ENCODE peak calls at places on chromosomes 5 and 9, in five cellular contexts. One of them, this sample, is unnamed. For H3F3A, the result is how much of the 10 kb centered on the place peaks cover.

GRCh38 chr9:13020141-13020540 is 245.3 kb downstream of the LURAP1L start:
- DNase-seq in PC-3: no peak
- DNase-seq in PC-9: no peak
- DNase-seq in GM23338: no peak
- DNase-seq in neural progenitor cell: no peak
- DNase-seq in this sample: no peak

GRCh38 chr5:141100243-141100805 is at the start of gene PCDHB3:
- DNase-seq in PC-3: no peak
- DNase-seq in PC-9: no peak
- DNase-seq in GM23338: peak
- DNase-seq in neural progenitor cell: no peak
- DNase-seq in this sample: peak

GRCh38 chr5:36369092-36369737 is 67.5 kb upstream of the RANBP3L start:
- DNase-seq in PC-3: peak
- DNase-seq in PC-9: no peak
- DNase-seq in GM23338: no peak
- DNase-seq in neural progenitor cell: no peak
- DNase-seq in this sample: peak

GRCh38 chr5:167061695-167062094 is 1229.8 kb upstream of the WWC1 start:
- DNase-seq in PC-3: no peak
- DNase-seq in PC-9: no peak
- DNase-seq in GM23338: no peak
- DNase-seq in neural progenitor cell: no peak
- DNase-seq in this sample: no peak

GRCh38 chr9:121156263-121156731 is 45.4 kb downstream of the RAB14 start:
- DNase-seq in PC-3: peak
- DNase-seq in PC-9: no peak
- DNase-seq in GM23338: no peak
- DNase-seq in neural progenitor cell: no peak
- DNase-seq in this sample: peak

GRCh38 chr5:115243412-115243811 is 19.3 kb downstream of the PGGT1B start:
- DNase-seq in PC-3: peak
- DNase-seq in PC-9: peak
- DNase-seq in GM23338: no peak
- DNase-seq in neural progenitor cell: no peak
- DNase-seq in this sample: peak

GRCh38 chr9:69981686-69982450 is 61.8 kb upstream of the MAMDC2 start:
- DNase-seq in PC-3: peak
- DNase-seq in PC-9: no peak
- DNase-seq in GM23338: no peak
- DNase-seq in neural progenitor cell: peak
- DNase-seq in this sample: peak

GRCh38 chr5:78964889-78965288 is 20.2 kb downstream of the ARSB start:
- DNase-seq in PC-3: peak
- DNase-seq in PC-9: peak
- DNase-seq in GM23338: peak
- DNase-seq in neural progenitor cell: peak
- DNase-seq in this sample: peak

GRCh38 chr5:73205309-73205708 is 32.3 kb downstream of the TMEM174 start:
- DNase-seq in PC-3: no peak
- DNase-seq in PC-9: no peak
- DNase-seq in GM23338: no peak
- DNase-seq in neural progenitor cell: no peak
- DNase-seq in this sample: no peak

GRCh38 chr5:62275581-62275980 is 30.4 kb upstream of the KIF2A start:
- DNase-seq in PC-3: no peak
- DNase-seq in PC-9: no peak
- DNase-seq in GM23338: no peak
- DNase-seq in neural progenitor cell: no peak
- DNase-seq in this sample: no peak

GRCh38 chr5:15715966-15716365 is 216.0 kb downstream of the FBXL7 start:
- DNase-seq in PC-3: no peak
- DNase-seq in PC-9: no peak
- DNase-seq in GM23338: no peak
- DNase-seq in neural progenitor cell: no peak
- DNase-seq in this sample: no peak

GRCh38 chr9:113516840-113517577 is 53.5 kb downstream of the RGS3 start:
- DNase-seq in PC-3: no peak
- DNase-seq in PC-9: no peak
- DNase-seq in GM23338: no peak
- DNase-seq in neural progenitor cell: peak
- DNase-seq in this sample: no peak

GRCh38 chr9:2704504-2704903 is 12.8 kb upstream of the KCNV2 start:
- DNase-seq in PC-3: no peak
- DNase-seq in PC-9: no peak
- DNase-seq in GM23338: no peak
- DNase-seq in neural progenitor cell: no peak
- DNase-seq in this sample: peak

GRCh38 chr5:157108961-157109360 is at the start of gene HAVCR2:
- DNase-seq in PC-3: no peak
- DNase-seq in PC-9: no peak
- DNase-seq in GM23338: no peak
- DNase-seq in neural progenitor cell: no peak
- DNase-seq in this sample: no peak

GRCh38 chr5:92518318-92518913 is 1062.6 kb downstream of the NR2F1-AS1 start:
- DNase-seq in PC-3: peak
- DNase-seq in PC-9: no peak
- DNase-seq in GM23338: peak
- DNase-seq in neural progenitor cell: peak
- DNase-seq in this sample: peak

GRCh38 chr5:75753182-75753581 is 35.9 kb upstream of the POC5 start:
- DNase-seq in PC-3: no peak
- DNase-seq in PC-9: no peak
- DNase-seq in GM23338: no peak
- DNase-seq in neural progenitor cell: no peak
- DNase-seq in this sample: no peak

GRCh38 chr5:79578876-79579275 is 33.4 kb upstream of the TENT2 start:
- DNase-seq in PC-3: peak
- DNase-seq in PC-9: peak
- DNase-seq in GM23338: no peak
- DNase-seq in neural progenitor cell: no peak
- DNase-seq in this sample: no peak

GRCh38 chr5:53313131-53313530 is 167.3 kb upstream of the FST start:
- DNase-seq in PC-3: no peak
- DNase-seq in PC-9: no peak
- DNase-seq in GM23338: no peak
- DNase-seq in neural progenitor cell: no peak
- DNase-seq in this sample: no peak

GRCh38 chr5:173644700-173645436 is 28.4 kb upstream of the BOD1 start:
- DNase-seq in PC-3: no peak
- DNase-seq in PC-9: no peak
- DNase-seq in GM23338: no peak
- DNase-seq in neural progenitor cell: no peak
- DNase-seq in this sample: no peak

GRCh38 chr9:98150164-98150563 is 31.1 kb upstream of the TRIM14 start:
- DNase-seq in PC-3: no peak
- DNase-seq in PC-9: peak
- DNase-seq in GM23338: no peak
- DNase-seq in neural progenitor cell: no peak
- DNase-seq in this sample: no peak

GRCh38 chr9:117394655-117395054 is 20.2 kb downstream of the ASTN2 start:
- DNase-seq in PC-3: no peak
- DNase-seq in PC-9: no peak
- DNase-seq in GM23338: no peak
- DNase-seq in neural progenitor cell: peak
- DNase-seq in this sample: no peak

GRCh38 chr5:89729623-89730390 is 679.7 kb downstream of the CETN3 start:
- DNase-seq in PC-3: peak
- DNase-seq in PC-9: peak
- DNase-seq in GM23338: no peak
- DNase-seq in neural progenitor cell: no peak
- DNase-seq in this sample: peak

GRCh38 chr5:124289641-124290201 is 456.7 kb downstream of the ZNF608 start:
- DNase-seq in PC-3: no peak
- DNase-seq in PC-9: no peak
- DNase-seq in GM23338: peak
- DNase-seq in neural progenitor cell: peak
- DNase-seq in this sample: no peak

GRCh38 chr9:84170521-84171141 is 169.9 kb downstream of the SLC28A3 start:
- DNase-seq in PC-3: peak
- DNase-seq in PC-9: no peak
- DNase-seq in GM23338: peak
- DNase-seq in neural progenitor cell: peak
- DNase-seq in this sample: peak

GRCh38 chr9:113275147-113276131 is at the start of the genes CDC26 and PRPF4:
- DNase-seq in PC-3: peak
- DNase-seq in PC-9: peak
- DNase-seq in GM23338: peak
- DNase-seq in neural progenitor cell: peak
- DNase-seq in this sample: peak

GRCh38 chr9:136658849-136659535 is 3.7 kb upstream of the EGFL7 start:
- DNase-seq in PC-3: no peak
- DNase-seq in PC-9: no peak
- DNase-seq in GM23338: no peak
- DNase-seq in neural progenitor cell: no peak
- DNase-seq in this sample: no peak

GRCh38 chr5:18764161-18764560 is 1129.9 kb downstream of the TAF11L14 start:
- DNase-seq in PC-3: no peak
- DNase-seq in PC-9: no peak
- DNase-seq in GM23338: no peak
- DNase-seq in neural progenitor cell: no peak
- DNase-seq in this sample: no peak

GRCh38 chr9:112403802-112404201 is 23.9 kb downstream of the HSDL2 start:
- DNase-seq in PC-3: no peak
- DNase-seq in PC-9: no peak
- DNase-seq in GM23338: no peak
- DNase-seq in neural progenitor cell: no peak
- DNase-seq in this sample: no peak

GRCh38 chr9:111212874-111213273 is 117.2 kb downstream of the OR2K2 start:
- DNase-seq in PC-3: no peak
- DNase-seq in PC-9: no peak
- DNase-seq in GM23338: no peak
- DNase-seq in neural progenitor cell: no peak
- DNase-seq in this sample: no peak

GRCh38 chr5:117286813-117287212 is 712.2 kb upstream of the SEMA6A start:
- DNase-seq in PC-3: no peak
- DNase-seq in PC-9: no peak
- DNase-seq in GM23338: no peak
- DNase-seq in neural progenitor cell: no peak
- DNase-seq in this sample: no peak

DNA sequence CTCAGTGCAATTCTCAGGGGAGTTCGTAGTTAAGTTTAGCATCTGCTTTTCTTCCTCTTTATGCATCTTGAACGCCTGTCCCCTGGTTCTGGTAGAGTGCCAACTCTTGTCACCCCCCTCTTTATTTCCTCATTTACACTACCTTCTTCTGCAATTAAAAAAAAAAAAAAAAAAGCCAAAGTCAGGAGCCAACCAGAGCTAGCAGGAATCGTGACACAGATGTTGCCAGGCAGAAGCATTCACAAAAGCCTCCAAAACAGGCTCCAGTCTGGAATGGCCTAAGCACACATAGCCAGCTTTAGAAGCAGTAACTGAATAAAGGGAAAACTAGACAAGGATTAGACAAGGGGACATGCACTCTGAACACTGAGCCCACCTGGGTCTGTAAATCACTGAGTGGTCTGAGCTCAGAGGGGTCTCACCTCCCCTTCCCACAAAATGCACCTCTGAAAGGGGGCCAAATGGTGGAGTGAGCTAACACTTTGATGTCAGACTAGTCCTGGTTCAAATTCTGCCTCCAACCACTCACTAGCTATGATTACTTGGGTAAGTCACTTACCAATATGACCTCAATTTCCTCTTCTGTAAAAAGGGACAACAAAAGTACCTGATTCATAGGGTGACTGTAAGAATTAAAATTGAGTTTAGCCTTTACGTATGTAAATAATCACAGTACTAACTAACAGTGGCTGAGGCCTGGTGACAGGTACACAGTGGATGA is 2.0 kb downstream of the CD74 start:
- DNase-seq in PC-3: peak
- DNase-seq in PC-9: peak
- DNase-seq in GM23338: peak
- DNase-seq in neural progenitor cell: peak
- DNase-seq in this sample: peak
- H3F3A ChIP-seq in PC-3: under half
- H3F3A ChIP-seq in PC-9: under half
- H3F3A ChIP-seq in GM23338: under half
- H3F3A ChIP-seq in neural progenitor cell: under half
- H3F3A ChIP-seq in this sample: under half

GRCh38 chr9:93665566-93666278 is 89.3 kb downstream of the PHF2 start:
- DNase-seq in PC-3: no peak
- DNase-seq in PC-9: no peak
- DNase-seq in GM23338: no peak
- DNase-seq in neural progenitor cell: no peak
- DNase-seq in this sample: no peak

GRCh38 chr9:93666279-93666784 is 89.9 kb downstream of the PHF2 start:
- DNase-seq in PC-3: no peak
- DNase-seq in PC-9: no peak
- DNase-seq in GM23338: no peak
- DNase-seq in neural progenitor cell: no peak
- DNase-seq in this sample: no peak

GRCh38 chr9:93663877-93664548 is 87.6 kb downstream of the PHF2 start:
- DNase-seq in PC-3: no peak
- DNase-seq in PC-9: no peak
- DNase-seq in GM23338: no peak
- DNase-seq in neural progenitor cell: no peak
- DNase-seq in this sample: no peak

GRCh38 chr9:93664549-93665120 is 88.3 kb downstream of the PHF2 start:
- DNase-seq in PC-3: no peak
- DNase-seq in PC-9: no peak
- DNase-seq in GM23338: no peak
- DNase-seq in neural progenitor cell: no peak
- DNase-seq in this sample: no peak

DNA sequence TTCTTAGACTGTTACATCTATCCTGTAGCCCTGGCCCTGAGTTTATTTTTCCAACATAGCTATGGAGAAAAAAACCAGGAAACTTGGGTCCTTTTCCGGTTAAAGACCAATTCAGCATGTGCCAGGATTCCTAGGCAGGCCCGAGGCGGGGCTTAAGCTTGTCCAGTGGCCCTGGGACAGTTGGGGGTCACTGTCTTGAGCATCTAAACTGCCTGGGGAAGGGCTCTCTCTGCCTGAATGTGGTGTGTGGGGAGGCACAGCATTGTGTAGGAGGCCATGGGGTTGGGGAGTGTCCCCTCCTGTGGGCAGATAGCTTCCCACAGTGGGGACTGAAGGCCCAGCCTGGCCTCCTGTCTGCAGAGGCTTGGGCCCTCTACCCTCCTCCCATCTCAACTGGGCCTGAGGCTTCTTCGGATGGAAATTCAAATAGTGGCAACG is 88.8 kb downstream of the PHF2 start:
- DNase-seq in PC-3: no peak
- DNase-seq in PC-9: no peak
- DNase-seq in GM23338: no peak
- DNase-seq in neural progenitor cell: no peak
- DNase-seq in this sample: no peak
- TF ChIP-seq EZH2 in PC-3: no peak
- TF ChIP-seq EZH2 in PC-9: no peak
- TF ChIP-seq EZH2 in GM23338: no peak
- TF ChIP-seq EZH2 in neural progenitor cell: no peak
- TF ChIP-seq EZH2 in this sample: no peak

GRCh38 chr9:131255731-131256197 is 20.5 kb downstream of the FAM78A start:
- DNase-seq in PC-3: no peak
- DNase-seq in PC-9: no peak
- DNase-seq in GM23338: no peak
- DNase-seq in neural progenitor cell: no peak
- DNase-seq in this sample: no peak
- H3F3A ChIP-seq in PC-3: under half
- H3F3A ChIP-seq in PC-9: under half
- H3F3A ChIP-seq in GM23338: under half
- H3F3A ChIP-seq in neural progenitor cell: under half
- H3F3A ChIP-seq in this sample: under half

GRCh38 chr9:972512-973294 is 3.8 kb upstream of the DMRT3 start:
- DNase-seq in PC-3: no peak
- DNase-seq in PC-9: no peak
- DNase-seq in GM23338: peak
- DNase-seq in neural progenitor cell: peak
- DNase-seq in this sample: no peak
- TF ChIP-seq EZH2 in PC-3: no peak
- TF ChIP-seq EZH2 in PC-9: no peak
- TF ChIP-seq EZH2 in GM23338: peak
- TF ChIP-seq EZH2 in neural progenitor cell: peak
- TF ChIP-seq EZH2 in this sample: peak

This sample was measured in GM23248.